ENCODE peak calls at places on chromosomes 5 and 9, in six cellular contexts. T is AG04450, Y is heart right ventricle, B is AG10803, A is neural progenitor cell, D is uterus. M is an unnamed sample.

GRCh38 chr9:117160254-117160653 is 254.6 kb downstream of the ASTN2 start:
- DNase-seq in T (no peak), D (no peak), A (peak; percentile 16), Y (no peak), B (no peak), M (no peak)

GRCh38 chr9:38622083-38622674 is 1.8 kb upstream of the ANKRD18A start:
- DNase-seq in D (no peak), A (peak; percentile 57), T (no peak), B (no peak), Y (peak; percentile 14), M (no peak)

GRCh38 chr5:91219803-91220371 is 163.2 kb downstream of the ARRDC3 start:
- DNase-seq in T (no peak), A (peak; percentile 7), B (peak; percentile 25), Y (no peak), D (no peak), M (no peak)

GRCh38 chr5:120463026-120463770 is 902 bp upstream of the PRR16 start:
- DNase-seq in D (no peak), Y (no peak), T (no peak), B (no peak), A (peak; percentile 45), M (no peak)

GRCh38 chr5:16590685-16591084 is 26.1 kb downstream of the RETREG1 start:
- DNase-seq in B (no peak), A (no peak), T (no peak), D (no peak), Y (no peak), M (no peak)

GRCh38 chr9:130212543-130213297 is 40.5 kb downstream of the NCS1 start:
- DNase-seq in B (no peak), Y (no peak), T (no peak), A (no peak), D (no peak), M (no peak)

GRCh38 chr5:120432861-120433260 is 31.2 kb upstream of the PRR16 start:
- DNase-seq in Y (no peak), D (no peak), A (no peak), B (no peak), T (no peak), M (no peak)

GRCh38 chr5:125349432-125349831 is 603.0 kb upstream of the ZNF608 start:
- DNase-seq in T (no peak), A (peak; percentile 77), Y (no peak), B (peak; percentile 66), D (no peak), M (no peak)

GRCh38 chr5:181223729-181224389 is 778 bp downstream of the TRIM41 start:
- DNase-seq in T (no peak), B (no peak), A (peak; percentile 95), D (no peak), Y (peak; percentile 55), M (no peak)

GRCh38 chr9:128528445-128529160 is 23.8 kb upstream of the SPTAN1 start:
- DNase-seq in T (no peak), B (no peak), D (no peak), Y (no peak), A (no peak), M (no peak)

GRCh38 chr9:70412678-70413426 is 1.6 kb downstream of the KLF9 start:
- DNase-seq in D (peak; percentile 87), T (no peak), B (peak; percentile 85), Y (peak; percentile 94), A (peak; percentile 52), M (no peak)

GRCh38 chr9:135677641-135678168 is 14.6 kb downstream of the LCN9 start:
- DNase-seq in T (no peak), D (no peak), Y (no peak), A (no peak), B (no peak), M (no peak)

GRCh38 chr5:24623018-24623417 is 21.8 kb downstream of the CDH10 start:
- DNase-seq in T (no peak), A (peak; percentile 24), D (no peak), Y (no peak), B (peak; percentile 34), M (no peak)

GRCh38 chr5:80554646-80555045 is 15.4 kb downstream of the ANKRD34B start:
- DNase-seq in T (no peak), A (no peak), B (no peak), Y (no peak), D (no peak), M (no peak)

GRCh38 chr9:113570749-113571711 is 107.5 kb downstream of the RGS3 start:
- DNase-seq in T (no peak), Y (no peak), D (no peak), B (no peak), A (no peak), M (no peak)

GRCh38 chr9:104866186-104866585 is 61.8 kb downstream of the ABCA1 start:
- DNase-seq in B (peak; percentile 59), A (no peak), D (no peak), T (no peak), Y (no peak), M (no peak)

GRCh38 chr5:99141534-99142135 is 212.8 kb upstream of the CHD1 start:
- DNase-seq in D (no peak), B (no peak), A (peak; percentile 3), T (no peak), Y (no peak), M (no peak)

GRCh38 chr9:95741631-95742030 is 133.9 kb upstream of the ERCC6L2 start:
- DNase-seq in D (no peak), T (no peak), A (no peak), B (no peak), Y (no peak), M (no peak)

GRCh38 chr9:95738438-95738837 is 137.1 kb upstream of the ERCC6L2 start:
- DNase-seq in A (no peak), T (no peak), Y (no peak), B (no peak), D (no peak), M (no peak)

GRCh38 chr9:95736891-95737522 is 138.5 kb upstream of the ERCC6L2 start:
- DNase-seq in Y (peak; percentile 20), B (no peak), T (no peak), D (no peak), A (no peak), M (no peak)

GRCh38 chr9:95742821-95743220 is 132.7 kb upstream of the ERCC6L2 start:
- DNase-seq in D (no peak), T (no peak), A (no peak), B (no peak), Y (no peak), M (no peak)

GRCh38 chr9:95740217-95741004 is 135.1 kb upstream of the ERCC6L2 start:
- DNase-seq in D (no peak), T (no peak), A (no peak), B (peak; percentile 27), Y (no peak), M (no peak)
- H3K4me3 ChIP-seq in D (no peak overlapping the region), T (no peak overlapping the region), A (no peak overlapping the region), B (no peak overlapping the region), Y (no peak overlapping the region), M (no peak overlapping the region)

GRCh38 chr5:123132330-123132729 is 43.3 kb downstream of the PRDM6 start:
- DNase-seq in B (no peak), A (no peak), T (no peak), Y (no peak), D (no peak), M (no peak)

GRCh38 chr5:123129811-123130210 is 40.8 kb downstream of the PRDM6 start:
- DNase-seq in A (no peak), T (no peak), Y (no peak), B (no peak), D (no peak), M (no peak)

GRCh38 chr5:123134653-123135181 is 45.7 kb downstream of the PRDM6 start:
- DNase-seq in T (no peak), A (no peak), Y (no peak), D (no peak), B (no peak), M (no peak)

GRCh38 chr5:123133438-123134100 is 44.5 kb downstream of the PRDM6 start:
- DNase-seq in T (no peak), B (no peak), A (no peak), Y (no peak), D (no peak), M (no peak)

GRCh38 chr5:123131805-123132204 is 42.8 kb downstream of the PRDM6 start:
- DNase-seq in Y (no peak), T (no peak), B (no peak), D (no peak), A (no peak), M (no peak)
- H3K4me3 ChIP-seq in Y (no peak overlapping the region), T (no peak overlapping the region), B (no peak overlapping the region), D (no peak overlapping the region), A (no peak overlapping the region), M (no peak overlapping the region)

GRCh38 chr5:153880094-153880493 is 158.6 kb downstream of the FAM114A2 start:
- DNase-seq in Y (no peak), B (no peak), T (no peak), D (no peak), A (no peak), M (no peak)
- H3K4me3 ChIP-seq in Y (no peak overlapping the region), B (no peak overlapping the region), T (no peak overlapping the region), D (no peak overlapping the region), A (no peak overlapping the region), M (no peak overlapping the region)

DNA sequence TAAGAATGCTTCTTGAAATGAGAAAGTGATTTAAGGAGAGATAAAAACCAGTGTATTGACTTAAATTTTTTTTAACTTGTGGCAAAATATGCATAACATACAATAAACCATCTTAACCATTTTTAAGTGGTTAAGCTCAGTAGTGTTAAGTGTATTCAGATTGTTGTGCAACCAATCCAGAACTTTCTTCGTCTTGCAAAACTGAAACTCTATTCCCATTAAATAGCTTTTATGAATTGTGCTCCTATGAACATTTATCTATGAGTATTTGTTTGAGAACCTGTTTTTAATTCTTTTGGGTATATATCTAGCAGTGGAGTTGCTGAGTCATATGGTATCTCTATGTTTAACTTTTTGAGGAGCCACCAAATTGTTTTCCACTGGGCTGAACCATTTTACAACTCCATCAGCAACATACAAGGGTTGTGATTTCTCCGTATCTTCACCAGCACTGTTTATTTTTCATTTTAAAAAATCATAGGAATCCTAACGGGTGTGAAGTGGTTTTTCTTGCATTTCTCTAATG is 76.6 kb upstream of the ACTBL2 start:
- DNase-seq in T (no peak), A (no peak), B (no peak), D (no peak), Y (no peak), M (no peak)
- H3K4me3 ChIP-seq in T (no peak overlapping the region), A (no peak overlapping the region), B (no peak overlapping the region), D (no peak overlapping the region), Y (no peak overlapping the region), M (no peak overlapping the region)

M was measured in skeletal muscle cell.